ENCODE peak calls at places on chromosomes 11 and 22, in four cellular contexts. A, Y, Z and L are unnamed samples. For H3K4me1, the result is how much of the 10 kb centered on the place peaks cover.

GRCh38 chr11:17790453-17790852 is 55.9 kb downstream of the KCNC1 start:
- DNase-seq in A (no peak), Y (no peak), Z (no peak), L (no peak)

GRCh38 chr22:44752285-44753188 is at the start of gene ARHGAP8:
- DNase-seq in A (no peak), Y (no peak), Z (no peak), L (no peak)

GRCh38 chr11:57515332-57516060 is at the start of gene SLC43A1:
- DNase-seq in A (peak), Y (no peak), Z (no peak), L (no peak)

GRCh38 chr11:30917859-30918478 is 331.8 kb upstream of the MPPED2 start:
- DNase-seq in A (peak), Y (no peak), Z (no peak), L (peak)

GRCh38 chr11:132846080-132846479 is 686.2 kb downstream of the OPCML start:
- DNase-seq in A (no peak), Y (no peak), Z (no peak), L (no peak)

GRCh38 chr11:3154001-3154599 is 11.0 kb downstream of the OSBPL5 start:
- DNase-seq in A (no peak), Y (no peak), Z (no peak), L (no peak)

GRCh38 chr11:31763296-31763695 is 47.8 kb downstream of the PAX6 start:
- DNase-seq in A (no peak), Y (no peak), Z (no peak), L (peak)

GRCh38 chr11:45073575-45074225 is 72.7 kb upstream of the PRDM11 start:
- DNase-seq in A (no peak), Y (no peak), Z (no peak), L (no peak)

GRCh38 chr11:3382613-3383275 is 3.8 kb upstream of the ZNF195 start:
- DNase-seq in A (no peak), Y (no peak), Z (no peak), L (no peak)

GRCh38 chr22:37197451-37198289 is 9.6 kb upstream of the C1QTNF6 start:
- DNase-seq in A (peak), Y (no peak), Z (no peak), L (no peak)

GRCh38 chr11:119975561-119976152 is 162.3 kb downstream of the TRIM29 start:
- DNase-seq in A (no peak), Y (no peak), Z (peak), L (peak)

GRCh38 chr11:123451183-123451907 is 21.3 kb downstream of the GRAMD1B start:
- DNase-seq in A (no peak), Y (no peak), Z (no peak), L (no peak)

GRCh38 chr22:24153353-24153752 is 27.9 kb upstream of the SUSD2 start:
- DNase-seq in A (no peak), Y (no peak), Z (no peak), L (no peak)

GRCh38 chr11:45692808-45693453 is 27.5 kb upstream of the CHST1 start:
- DNase-seq in A (no peak), Y (no peak), Z (no peak), L (no peak)

GRCh38 chr11:82826526-82826925 is 73.7 kb downstream of the PRCP start:
- DNase-seq in A (no peak), Y (no peak), Z (no peak), L (no peak)

GRCh38 chr11:114796954-114797721 is 118.8 kb downstream of the NXPE2 start:
- DNase-seq in A (no peak), Y (no peak), Z (no peak), L (no peak)

GRCh38 chr22:47164514-47165337 is 402.3 kb downstream of the TBC1D22A start:
- DNase-seq in A (peak), Y (no peak), Z (no peak), L (no peak)

GRCh38 chr11:13923716-13924650 is 38.5 kb upstream of the SPON1 start:
- DNase-seq in A (no peak), Y (peak), Z (no peak), L (no peak)

GRCh38 chr22:30188911-30189310 is 57.6 kb downstream of the LIF start:
- DNase-seq in A (peak), Y (no peak), Z (no peak), L (no peak)

GRCh38 chr11:96335389-96335788 is 7.6 kb downstream of the MAML2 start:
- DNase-seq in A (no peak), Y (no peak), Z (no peak), L (no peak)

GRCh38 chr11:61690706-61691377 is 10.7 kb downstream of the DAGLA start:
- DNase-seq in A (no peak), Y (no peak), Z (no peak), L (no peak)

DNA sequence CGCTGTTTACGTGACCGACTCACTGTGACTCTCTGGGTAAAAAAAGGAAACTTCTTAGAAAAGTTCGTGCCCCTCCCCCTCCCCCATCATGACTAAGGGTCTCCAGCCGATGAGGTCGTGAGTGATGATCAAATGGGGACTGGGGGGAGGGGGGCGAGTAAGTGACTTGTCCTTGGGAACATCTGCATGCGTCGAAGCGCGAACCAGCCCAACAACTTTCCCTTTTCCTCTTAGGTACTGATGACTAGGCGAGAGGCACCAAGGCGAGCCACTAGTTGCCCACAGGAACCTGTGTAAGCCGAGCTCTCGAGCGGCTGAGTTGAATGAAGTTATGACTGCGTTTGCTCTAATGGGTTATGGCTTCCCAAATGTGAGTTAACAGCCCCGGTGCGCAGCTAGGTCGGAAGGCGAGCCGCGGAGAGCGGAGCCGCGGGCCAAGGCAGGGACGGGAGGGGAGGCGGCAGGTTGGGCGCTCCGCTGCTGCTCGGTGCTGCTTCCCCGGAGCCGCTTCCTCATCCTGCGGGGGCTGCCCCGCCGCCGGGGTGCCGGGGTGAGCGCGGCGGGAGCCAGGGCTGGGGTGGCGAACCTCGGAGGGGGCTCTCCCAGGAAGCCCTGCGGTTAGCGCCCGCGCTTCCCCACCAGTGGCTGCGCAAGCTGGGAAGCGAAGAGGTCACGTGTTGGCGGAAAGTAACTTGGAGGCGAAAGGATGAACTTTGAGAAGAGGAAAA is 22.0 kb upstream of the BDNF start:
- DNase-seq in A (no peak), Y (no peak), Z (no peak), L (no peak)
- H3K9ac ChIP-seq in A (no peak), Y (no peak), Z (no peak), L (peak)

DNA sequence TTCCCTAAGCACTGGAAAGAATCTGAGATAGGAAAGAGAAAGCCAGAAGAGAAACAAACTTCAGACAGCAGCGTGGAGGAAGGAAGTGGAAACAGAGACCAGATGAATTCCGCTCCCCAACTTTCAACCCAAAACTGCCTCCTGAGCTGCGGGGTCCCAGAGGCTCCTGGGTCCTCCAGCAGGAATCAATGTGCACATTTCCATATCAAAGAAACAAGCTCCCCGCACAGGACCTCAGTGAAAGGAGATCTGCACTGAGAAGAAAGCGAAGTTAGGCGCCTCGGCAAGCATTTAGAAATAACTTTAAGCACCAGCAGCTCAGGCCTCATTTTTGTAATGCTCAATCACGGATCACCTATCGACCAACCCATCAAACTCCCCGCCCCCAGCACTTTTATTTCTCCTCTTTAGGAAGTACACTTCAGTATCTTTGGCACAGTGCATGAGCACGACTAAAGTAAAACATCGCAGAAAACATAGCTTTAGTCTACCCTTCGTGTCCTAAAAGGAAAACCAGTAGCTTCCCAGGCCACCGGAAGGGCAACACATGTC is 245.5 kb downstream of the ETS1 start:
- DNase-seq in A (no peak), Y (no peak), Z (no peak), L (no peak)
- H3K4me1 ChIP-seq in A (under half), Y (under half), Z (under half), L (under half)

DNA sequence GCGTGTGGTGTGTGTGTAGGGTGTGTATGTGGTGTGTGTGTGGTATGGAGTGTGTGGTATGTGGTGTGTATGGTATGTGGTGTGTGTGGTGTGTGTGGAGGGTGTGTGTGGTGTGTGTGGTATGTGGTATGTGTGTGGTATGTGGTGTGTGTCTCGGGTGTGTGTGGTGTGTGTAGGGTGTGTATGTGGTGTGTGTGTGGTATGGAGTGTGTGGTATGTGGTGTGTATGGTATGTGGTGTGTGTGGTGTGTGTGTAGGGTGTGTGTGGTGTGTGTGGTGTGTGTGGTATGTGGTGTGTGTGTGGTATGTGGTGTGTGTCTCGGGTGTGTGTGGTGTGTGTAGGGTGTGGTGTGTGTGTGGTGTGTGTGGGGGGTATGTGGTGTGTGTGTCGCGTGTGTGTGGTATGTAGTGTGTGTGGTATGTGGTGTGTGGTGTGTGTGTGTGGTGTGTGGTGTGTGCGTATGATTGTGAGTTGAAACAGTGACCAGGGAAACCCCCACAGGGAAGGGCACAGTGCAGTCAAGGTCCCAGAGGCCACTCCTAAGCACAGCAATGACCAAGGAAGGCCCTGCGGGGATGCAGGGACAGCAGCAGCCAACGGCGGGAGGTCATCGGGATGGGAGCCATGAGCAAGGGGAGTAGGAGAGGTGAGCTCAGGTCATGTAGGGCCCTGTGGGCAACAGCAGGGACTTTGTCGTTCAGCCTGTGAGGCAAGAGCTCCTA is 2.8 kb upstream of the PPP6R2 start:
- DNase-seq in A (peak), Y (no peak), Z (no peak), L (no peak)
- TF ChIP-seq SUZ12 in A (no peak), Y (no peak), Z (no peak), L (no peak)

GRCh38 chr11:118923721-118924587 is 1.8 kb downstream of the BCL9L start:
- DNase-seq in A (no peak), Y (no peak), Z (no peak), L (no peak)
- H3K9ac ChIP-seq in A (peak), Y (peak), Z (no peak), L (peak)

GRCh38 chr11:86627776-86628455 is 44.5 kb downstream of the ME3 start:
- DNase-seq in A (no peak), Y (no peak), Z (no peak), L (no peak)

GRCh38 chr11:86623736-86624135 is 48.7 kb downstream of the ME3 start:
- DNase-seq in A (no peak), Y (no peak), Z (no peak), L (no peak)

GRCh38 chr11:86624366-86624765 is 48.0 kb downstream of the ME3 start:
- DNase-seq in A (no peak), Y (no peak), Z (no peak), L (no peak)

GRCh38 chr11:86625544-86625943 is 46.9 kb downstream of the ME3 start:
- DNase-seq in A (no peak), Y (no peak), Z (no peak), L (no peak)

GRCh38 chr11:86625981-86626380 is 46.4 kb downstream of the ME3 start:
- DNase-seq in A (no peak), Y (no peak), Z (no peak), L (no peak)
- H3K4me1 ChIP-seq in A (under half), Y (under half), Z (under half), L (under half)

GRCh38 chr11:64372021-64372420 is 13.1 kb downstream of the RPS6KA4 start:
- DNase-seq in A (no peak), Y (no peak), Z (no peak), L (no peak)

GRCh38 chr11:64371201-64371600 is 12.2 kb downstream of the RPS6KA4 start:
- DNase-seq in A (no peak), Y (no peak), Z (no peak), L (no peak)

GRCh38 chr11:64373598-64373974 is 14.6 kb downstream of the RPS6KA4 start:
- DNase-seq in A (no peak), Y (no peak), Z (no peak), L (no peak)

GRCh38 chr11:64376071-64376470 is 17.1 kb downstream of the RPS6KA4 start:
- DNase-seq in A (no peak), Y (no peak), Z (no peak), L (no peak)

GRCh38 chr11:64372802-64373597 is 14.0 kb downstream of the RPS6KA4 start:
- DNase-seq in A (peak), Y (no peak), Z (no peak), L (no peak)
- TF ChIP-seq SUZ12 in A (no peak), Y (no peak), Z (no peak), L (no peak)

GRCh38 chr11:33722579-33723234 is 13.5 kb downstream of the CD59 start:
- DNase-seq in A (no peak), Y (peak), Z (no peak), L (no peak)
- H3K9ac ChIP-seq in A (no peak), Y (no peak), Z (no peak), L (no peak)